ENCODE peak calls at places on chromosomes 11 and 22, in five cellular contexts. I is AG04450, P is heart left ventricle, J is GM23248, U is HCT116. H is an unnamed sample.

GRCh38 chr11:134032501-134033091 is 36.3 kb upstream of the JAM3 start:
- DNase-seq in I (no peak), P (peak; percentile 48), J (peak; percentile 74), U (no peak), H (peak; percentile 69)

GRCh38 chr11:130703489-130704190 is 212.6 kb downstream of the SNX19 start:
- DNase-seq in I (no peak), P (no peak), J (no peak), U (no peak), H (no peak)

GRCh38 chr11:130527648-130528300 is 79.3 kb downstream of the ADAMTS15 start:
- DNase-seq in I (no peak), P (peak; percentile 51), J (no peak), U (no peak), H (no peak)

GRCh38 chr11:134226806-134227325 is 2.4 kb downstream of the VPS26B start:
- DNase-seq in I (no peak), P (no peak), J (peak; percentile 4), U (no peak), H (no peak)

GRCh38 chr11:131099013-131099412 is 182.7 kb upstream of the SNX19 start:
- DNase-seq in I (no peak), P (no peak), J (peak; percentile 80), U (no peak), H (no peak)

GRCh38 chr11:134939905-134940304 is 527.9 kb upstream of the B3GAT1 start:
- DNase-seq in I (no peak), P (no peak), J (no peak), U (no peak), H (peak; percentile 48)

GRCh38 chr11:128701086-128701485 is 7.2 kb downstream of the FLI1 start:
- DNase-seq in I (no peak), P (no peak), J (peak; percentile 76), U (no peak), H (no peak)

GRCh38 chr11:30239025-30239424 is 8.2 kb downstream of the FSHB start:
- DNase-seq in I (no peak), P (no peak), J (no peak), U (no peak), H (no peak)

GRCh38 chr22:49786976-49787843 is 40.5 kb downstream of the BRD1 start:
- DNase-seq in I (no peak), P (no peak), J (no peak), U (no peak), H (peak; percentile 65)

GRCh38 chr11:25244126-25244525 is 747.3 kb downstream of the LUZP2 start:
- DNase-seq in I (no peak), P (no peak), J (no peak), U (no peak), H (no peak)

GRCh38 chr11:32137263-32137662 is 46.4 kb downstream of the RCN1 start:
- DNase-seq in I (peak; percentile 89), P (no peak), J (peak; percentile 96), U (peak; percentile 34), H (no peak)

GRCh38 chr22:38346506-38346905 is 29.3 kb upstream of the CSNK1E start:
- DNase-seq in I (no peak), P (no peak), J (no peak), U (no peak), H (peak; percentile 16)

GRCh38 chr11:27701262-27702105 is 1.2 kb upstream of the BDNF start:
- DNase-seq in I (no peak), P (peak; percentile 44), J (peak; percentile 86), U (no peak), H (peak; percentile 24)

GRCh38 chr11:24226606-24227005 is 270.2 kb upstream of the LUZP2 start:
- DNase-seq in I (no peak), P (no peak), J (no peak), U (no peak), H (no peak)

GRCh38 chr11:40328890-40329617 is 1130.4 kb downstream of the LRRC4C start:
- DNase-seq in I (peak; percentile 100), P (peak; percentile 21), J (peak; percentile 84), U (no peak), H (no peak)

GRCh38 chr22:40247976-40248375 is 70.3 kb downstream of the TNRC6B start:
- DNase-seq in I (no peak), P (no peak), J (no peak), U (no peak), H (no peak)

DNA sequence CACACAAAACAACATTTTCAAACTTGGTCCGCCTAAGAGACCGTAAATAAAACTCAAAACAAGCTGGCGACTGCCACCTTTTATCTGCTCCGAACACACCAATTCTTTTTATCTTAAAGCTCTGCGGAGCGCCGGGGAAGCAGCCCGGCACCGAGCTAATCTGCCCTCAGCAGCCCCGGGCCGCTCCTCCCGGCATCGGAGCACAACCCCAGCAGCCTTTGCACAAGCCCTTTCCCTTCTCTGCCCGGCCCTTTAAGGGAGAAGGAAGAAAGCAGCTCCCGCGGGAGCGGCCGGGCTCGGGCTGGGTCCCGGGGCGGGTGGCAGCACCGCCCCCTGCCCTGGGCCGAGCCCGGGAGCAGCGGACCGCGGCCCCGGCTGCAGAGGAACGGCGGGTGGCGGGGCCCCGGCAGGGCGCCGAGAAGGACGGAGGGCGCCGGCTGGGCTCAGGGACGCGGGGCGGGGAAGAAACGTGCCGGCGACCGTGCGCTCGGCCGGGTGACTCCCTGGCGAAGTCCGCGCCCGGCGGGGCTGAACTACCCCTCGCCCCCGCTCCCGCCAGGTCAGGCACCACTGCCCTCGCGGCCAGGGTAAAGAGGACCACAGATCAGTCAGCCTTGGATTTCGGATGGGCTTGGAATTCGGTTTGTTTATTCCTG is 133.5 kb upstream of the C11orf58 start:
- DNase-seq in I (no peak), P (peak; percentile 38), J (peak; percentile 53), U (no peak), H (peak; percentile 79)
- H3K27me3 ChIP-seq in I (peaks cover 4% of the 10 kb centered on the region), P (no peaks in the 10 kb centered on the region), J (peaks cover 86% of the 10 kb centered on the region), U (peaks cover 62% of the 10 kb centered on the region), H (peaks cover 98% of the 10 kb centered on the region)

DNA sequence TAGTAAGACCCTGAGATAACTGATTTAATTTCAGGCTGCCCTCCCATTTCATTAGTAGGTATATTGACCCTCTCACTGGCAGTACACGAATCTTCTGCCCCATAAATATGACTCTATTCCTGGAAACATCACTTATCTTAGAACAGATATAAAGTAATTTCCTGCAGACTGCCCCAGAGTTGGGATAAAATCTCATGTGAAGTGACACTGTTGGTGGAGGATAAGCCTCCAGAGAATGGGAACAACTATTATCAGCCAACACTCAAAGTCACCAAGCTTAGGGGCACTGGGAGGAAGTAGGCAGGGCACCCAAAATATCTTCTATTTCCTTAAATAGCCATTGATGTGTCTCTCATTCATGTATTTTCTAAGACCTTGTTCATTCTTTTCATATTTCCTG is 8.2 kb downstream of the OR51B5 start:
- DNase-seq in I (no peak), P (no peak), J (no peak), U (no peak), H (no peak)
- H3K27me3 ChIP-seq in I (no peaks in the 10 kb centered on the region), P (no peaks in the 10 kb centered on the region), J (no peaks in the 10 kb centered on the region), U (no peaks in the 10 kb centered on the region), H (no peaks in the 10 kb centered on the region)

GRCh38 chr11:64305691-64306562 is 603 bp downstream of the ESRRA start:
- DNase-seq in I (no peak), P (peak; percentile 76), J (peak; percentile 39), U (peak; percentile 39), H (peak; percentile 87)

GRCh38 chr11:64305075-64305690 is at the start of gene ESRRA:
- DNase-seq in I (peak; percentile 90), P (peak; percentile 100), J (peak; percentile 100), U (peak; percentile 96), H (peak; percentile 100)

GRCh38 chr11:64304032-64304315 is 1.4 kb upstream of the ESRRA start:
- DNase-seq in I (no peak), P (no peak), J (no peak), U (no peak), H (no peak)

GRCh38 chr11:64303109-64304031 is 2.0 kb upstream of the ESRRA start:
- DNase-seq in I (no peak), P (no peak), J (no peak), U (no peak), H (no peak)

DNA sequence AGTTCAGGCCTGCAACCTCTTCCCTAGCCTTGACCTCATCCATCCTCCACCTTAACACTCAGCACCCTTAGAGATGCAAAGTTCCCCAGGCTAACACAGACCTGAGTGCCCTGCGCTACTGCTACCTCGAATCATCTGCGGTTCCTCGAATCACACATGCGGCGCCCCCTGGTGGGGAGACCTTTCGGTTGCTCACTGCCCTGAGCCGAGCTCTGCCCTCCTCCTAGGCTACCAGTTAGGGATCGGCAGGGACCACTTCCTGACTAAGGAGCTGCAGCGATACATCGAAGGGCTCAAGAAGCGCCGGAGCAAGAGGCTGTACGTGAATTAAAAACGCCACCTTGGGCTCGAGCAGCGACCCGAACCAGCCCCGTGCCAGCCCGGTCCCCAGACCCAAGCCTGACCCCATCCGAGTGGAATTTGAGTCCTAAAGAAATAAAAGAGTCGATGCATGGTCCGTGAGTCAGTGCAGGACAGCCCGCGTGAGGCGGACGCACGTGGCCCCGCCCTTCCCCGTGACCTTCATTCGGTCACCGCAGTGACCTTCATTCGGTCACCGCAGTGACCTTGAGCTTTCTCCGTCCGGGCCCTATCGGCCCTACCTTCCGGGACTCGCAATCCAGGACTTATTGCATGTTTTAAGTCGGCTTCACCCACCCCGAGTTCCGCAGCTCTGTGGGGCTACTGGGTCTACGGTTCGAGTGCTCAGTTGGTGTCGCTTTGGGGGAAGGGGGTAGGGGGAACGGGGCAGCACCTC is 830 bp upstream of the ESRRA start:
- DNase-seq in I (peak; percentile 78), P (peak; percentile 93), J (peak; percentile 95), U (peak; percentile 80), H (peak; percentile 95)
- H3K27me3 ChIP-seq in I (peaks cover 14% of the 10 kb centered on the region), P (no peaks in the 10 kb centered on the region), J (peaks cover 4% of the 10 kb centered on the region), U (no peaks in the 10 kb centered on the region), H (peaks cover 16% of the 10 kb centered on the region)

GRCh38 chr11:3225826-3226750 is 6.1 kb downstream of the MRGPRE start:
- DNase-seq in I (no peak), P (peak; percentile 13), J (peak; percentile 38), U (no peak), H (peak; percentile 43)

GRCh38 chr11:3223932-3224729 is 5.5 kb upstream of the MRGPRG start:
- DNase-seq in I (no peak), P (no peak), J (no peak), U (no peak), H (peak; percentile 82)

GRCh38 chr11:3225159-3225758 is 6.6 kb upstream of the MRGPRG start:
- DNase-seq in I (no peak), P (peak; percentile 14), J (no peak), U (no peak), H (peak; percentile 57)

GRCh38 chr11:3222941-3223905 is 4.6 kb upstream of the MRGPRG start:
- DNase-seq in I (no peak), P (no peak), J (no peak), U (no peak), H (peak; percentile 50)

GRCh38 chr11:3224730-3225098 is 6.1 kb upstream of the MRGPRG start:
- DNase-seq in I (no peak), P (no peak), J (no peak), U (no peak), H (peak; percentile 41)
- H3K27me3 ChIP-seq in I (peaks cover 52% of the 10 kb centered on the region), P (peaks cover 40% of the 10 kb centered on the region), J (peaks cover 9% of the 10 kb centered on the region), U (no peaks in the 10 kb centered on the region), H (no peaks in the 10 kb centered on the region)

DNA sequence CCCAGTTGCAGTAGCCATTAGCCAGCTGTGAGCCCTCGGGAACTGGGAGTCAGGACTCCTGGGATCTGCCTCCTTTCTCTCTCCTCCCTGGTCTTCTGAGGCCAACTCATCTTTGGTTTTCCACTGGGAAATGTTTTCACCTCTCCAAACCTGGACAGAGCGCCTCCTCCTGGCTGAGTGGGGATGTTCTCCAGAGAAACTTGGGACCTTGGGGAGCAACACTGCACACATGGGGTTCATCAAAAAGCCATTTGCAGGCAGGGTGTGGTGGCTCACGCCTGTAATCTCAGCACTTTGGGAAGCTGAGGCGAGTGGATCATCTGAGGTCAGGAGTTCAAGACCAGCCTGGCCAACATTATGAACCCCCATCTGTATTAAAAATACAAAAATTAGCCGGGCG is 145.4 kb downstream of the NECTIN1 start:
- DNase-seq in I (no peak), P (no peak), J (no peak), U (no peak), H (no peak)
- H3K27me3 ChIP-seq in I (peaks cover 33% of the 10 kb centered on the region), P (peaks cover 45% of the 10 kb centered on the region), J (peaks cover 11% of the 10 kb centered on the region), U (no peaks in the 10 kb centered on the region), H (peaks cover 2% of the 10 kb centered on the region)